ENCODE peak calls at places on chromosomes 1 and 21, in ten cellular contexts. N, O, C, M, P, E, F, J, V and L are unnamed samples.

GRCh38 chr1:112637257-112638108 is 17.9 kb downstream of the CAPZA1 start:
- DNase-seq in O (no peak), C (no peak), J (no peak), M (no peak), N (no peak), V (no peak), F (no peak), P (no peak), E (no peak), L (no peak)

GRCh38 chr1:26854953-26855352 is 8.0 kb upstream of the SFN start:
- DNase-seq in N (no peak), C (no peak), E (no peak), M (no peak), J (peak), O (no peak), P (no peak), V (no peak), F (no peak), L (no peak)

GRCh38 chr1:227357229-227358078 is 39.2 kb upstream of the CDC42BPA start:
- DNase-seq in O (peak), M (no peak), F (no peak), C (peak), N (no peak), E (no peak), V (no peak), J (peak), P (peak), L (no peak)

GRCh38 chr1:84253891-84254290 is 47.6 kb upstream of the SAMD13 start:
- DNase-seq in E (no peak), M (no peak), J (peak), F (no peak), V (no peak), N (peak), P (no peak), C (peak), O (peak), L (peak)

GRCh38 chr1:117366982-117367768 is at the start of gene MAN1A2:
- DNase-seq in M (peak), P (peak), C (peak), N (peak), E (peak), F (peak), O (no peak), V (peak), J (peak), L (peak)

GRCh38 chr1:2482588-2482987 is 6.5 kb downstream of the PLCH2 start:
- DNase-seq in F (no peak), P (no peak), C (no peak), V (no peak), O (no peak), J (no peak), E (no peak), N (no peak), M (no peak), L (no peak)

GRCh38 chr21:41327753-41328152 is 11.2 kb downstream of the FAM3B start:
- DNase-seq in O (no peak), M (no peak), E (no peak), N (no peak), P (no peak), J (no peak), V (no peak), F (no peak), C (no peak), L (no peak)

GRCh38 chr21:43842742-43843141 is 22.3 kb upstream of the AGPAT3 start:
- DNase-seq in P (no peak), E (no peak), C (no peak), V (no peak), N (no peak), O (no peak), F (no peak), J (no peak), M (no peak), L (no peak)

GRCh38 chr1:163399976-163400375 is 78.2 kb downstream of the NUF2 start:
- DNase-seq in J (no peak), O (no peak), V (no peak), E (no peak), P (no peak), F (no peak), N (peak), C (no peak), M (no peak), L (peak)

GRCh38 chr1:23371987-23372386 is 2.4 kb upstream of the ZNF436 start:
- DNase-seq in C (no peak), P (no peak), V (no peak), N (no peak), M (no peak), O (no peak), J (no peak), E (no peak), F (no peak), L (no peak)

GRCh38 chr1:234659538-234659937 is 49.6 kb upstream of the IRF2BP2 start:
- DNase-seq in F (no peak), O (peak), V (no peak), C (no peak), N (no peak), P (no peak), M (no peak), J (no peak), E (peak), L (no peak)

GRCh38 chr1:22962558-22962957 is 10.1 kb downstream of the LACTBL1 start:
- DNase-seq in O (no peak), V (no peak), F (no peak), E (no peak), N (no peak), M (no peak), C (no peak), J (no peak), P (no peak), L (no peak)

GRCh38 chr1:86104606-86105532 is 51.7 kb downstream of the COL24A1 start:
- DNase-seq in N (no peak), J (peak), M (no peak), E (no peak), V (no peak), C (no peak), P (no peak), O (no peak), F (no peak), L (no peak)